ENCODE peak calls at places on chromosomes 6 and 20, in six cellular contexts. E is tibial artery, G is posterior vena cava, J is GM03348, K is M059J, Q is progenitor cell of endocrine pancreas. D is an unnamed sample.
A peak's percentile ranks its signal among the peaks of the same experiment; 100 is the strongest.

GRCh38 chr20:10571313-10571815 is 102.4 kb downstream of the JAG1 start:
- DNase-seq in K (no peak), Q (no peak), E (no peak), G (no peak), J (no peak), D (no peak)

GRCh38 chr6:107713214-107713962 is 110.7 kb downstream of the SCML4 start:
- DNase-seq in Q (no peak), G (peak; percentile 26), K (no peak), E (no peak), J (peak; percentile 23), D (no peak)

GRCh38 chr6:11645016-11645415 is 107.5 kb downstream of the TMEM170B start:
- DNase-seq in G (no peak), J (no peak), Q (no peak), E (no peak), K (peak; percentile 36), D (no peak)

GRCh38 chr6:13147396-13148181 is 180.7 kb downstream of the TBC1D7 start:
- DNase-seq in E (no peak), G (no peak), Q (no peak), K (no peak), J (no peak), D (no peak)

GRCh38 chr6:24574809-24575208 is 71.2 kb downstream of the KIAA0319 start:
- DNase-seq in K (peak; percentile 61), G (no peak), E (no peak), Q (no peak), J (no peak), D (no peak)

GRCh38 chr6:145539831-145540230 is 195.5 kb downstream of the EPM2A start:
- DNase-seq in Q (no peak), K (peak; percentile 70), E (no peak), J (peak; percentile 7), G (peak; percentile 76), D (no peak)

GRCh38 chr6:44831002-44831610 is 443.6 kb downstream of the CDC5L start:
- DNase-seq in E (no peak), J (peak; percentile 28), G (no peak), Q (no peak), K (peak; percentile 49), D (no peak)

GRCh38 chr20:63315982-63316491 is 23.1 kb downstream of the COL20A1 start:
- DNase-seq in G (peak; percentile 76), Q (no peak), K (no peak), J (no peak), E (peak; percentile 53), D (no peak)

GRCh38 chr6:33272358-33273128 is 668 bp downstream of the RPS18 start:
- DNase-seq in K (no peak), Q (no peak), G (no peak), E (no peak), J (no peak), D (no peak)

GRCh38 chr6:20811112-20811746 is 277.0 kb downstream of the CDKAL1 start:
- DNase-seq in G (no peak), Q (no peak), J (peak; percentile 77), K (peak; percentile 99), E (no peak), D (peak; percentile 94)

GRCh38 chr6:3023663-3024483 is 24.2 kb downstream of the NQO2 start:
- DNase-seq in E (peak; percentile 97), G (peak; percentile 98), Q (no peak), K (peak; percentile 96), J (peak; percentile 97), D (peak; percentile 89)

GRCh38 chr20:4116091-4116490 is 100.7 kb upstream of the RNF24 start:
- DNase-seq in E (no peak), K (no peak), J (no peak), G (no peak), Q (no peak), D (no peak)

GRCh38 chr6:120711255-120711654 is 623.0 kb downstream of the TBC1D32 start:
- DNase-seq in G (no peak), K (no peak), J (no peak), Q (no peak), E (no peak), D (no peak)

GRCh38 chr6:30544666-30545272 is 11.5 kb downstream of the GNL1 start:
- DNase-seq in J (peak; percentile 75), E (no peak), G (no peak), K (peak; percentile 84), Q (no peak), D (peak; percentile 60)

GRCh38 chr6:167806061-167806700 is 20.5 kb upstream of the AFDN start:
- DNase-seq in J (no peak), K (no peak), E (no peak), Q (no peak), G (no peak), D (no peak)

GRCh38 chr6:113363866-113364265 is 493.3 kb upstream of the MARCKS start:
- DNase-seq in J (no peak), G (no peak), E (no peak), K (no peak), Q (no peak), D (no peak)

D was measured in H4.